ENCODE peak calls at places on chromosomes 2 and 18, in ten cellular contexts. One of them, this sample, is unnamed.
A peak's percentile ranks its signal among the peaks of the same experiment; 100 is the strongest.

GRCh38 chr2:18474690-18475089 is 85.8 kb downstream of the RDH14 start:
- DNase-seq in bronchial epithelial cell: no peak
- DNase-seq in heart right ventricle: no peak
- DNase-seq in GM12892: no peak
- DNase-seq in MV-4-11: no peak
- DNase-seq in B cell: no peak
- DNase-seq in naive thymus-derived CD8-positive, alpha-beta T cell: no peak
- DNase-seq in caudate nucleus: no peak
- DNase-seq in midbrain: no peak
- DNase-seq in stimulated activated CD4-positive, alpha-beta T cell treated with anti-CD3 and anti-CD28 coated beads, Interleukin-1b, Interleukin-23, amount 100 ng/mL, for 24 hours: no peak
- DNase-seq in this sample: no peak

GRCh38 chr2:212107014-212107413 is 431.6 kb downstream of the ERBB4 start:
- DNase-seq in bronchial epithelial cell: no peak
- DNase-seq in heart right ventricle: no peak
- DNase-seq in GM12892: no peak
- DNase-seq in MV-4-11: no peak
- DNase-seq in B cell: no peak
- DNase-seq in naive thymus-derived CD8-positive, alpha-beta T cell: no peak
- DNase-seq in caudate nucleus: no peak
- DNase-seq in midbrain: no peak
- DNase-seq in stimulated activated CD4-positive, alpha-beta T cell treated with anti-CD3 and anti-CD28 coated beads, Interleukin-1b, Interleukin-23, amount 100 ng/mL, for 24 hours: no peak
- DNase-seq in this sample: peak; percentile 18

GRCh38 chr2:3418766-3419165 is 39.3 kb downstream of the TRAPPC12 start:
- DNase-seq in bronchial epithelial cell: no peak
- DNase-seq in heart right ventricle: no peak
- DNase-seq in GM12892: no peak
- DNase-seq in MV-4-11: no peak
- DNase-seq in B cell: no peak
- DNase-seq in naive thymus-derived CD8-positive, alpha-beta T cell: no peak
- DNase-seq in caudate nucleus: no peak
- DNase-seq in midbrain: no peak
- DNase-seq in stimulated activated CD4-positive, alpha-beta T cell treated with anti-CD3 and anti-CD28 coated beads, Interleukin-1b, Interleukin-23, amount 100 ng/mL, for 24 hours: no peak
- DNase-seq in this sample: no peak

GRCh38 chr2:15096873-15097272 is 464.3 kb downstream of the NBAS start:
- DNase-seq in bronchial epithelial cell: no peak
- DNase-seq in heart right ventricle: no peak
- DNase-seq in GM12892: no peak
- DNase-seq in MV-4-11: no peak
- DNase-seq in B cell: no peak
- DNase-seq in naive thymus-derived CD8-positive, alpha-beta T cell: no peak
- DNase-seq in caudate nucleus: no peak
- DNase-seq in midbrain: no peak
- DNase-seq in stimulated activated CD4-positive, alpha-beta T cell treated with anti-CD3 and anti-CD28 coated beads, Interleukin-1b, Interleukin-23, amount 100 ng/mL, for 24 hours: no peak
- DNase-seq in this sample: no peak

GRCh38 chr18:51066273-51066672 is 36.3 kb downstream of the SMAD4 start:
- DNase-seq in bronchial epithelial cell: no peak
- DNase-seq in heart right ventricle: no peak
- DNase-seq in GM12892: no peak
- DNase-seq in MV-4-11: no peak
- DNase-seq in B cell: no peak
- DNase-seq in naive thymus-derived CD8-positive, alpha-beta T cell: no peak
- DNase-seq in caudate nucleus: no peak
- DNase-seq in midbrain: no peak
- DNase-seq in stimulated activated CD4-positive, alpha-beta T cell treated with anti-CD3 and anti-CD28 coated beads, Interleukin-1b, Interleukin-23, amount 100 ng/mL, for 24 hours: no peak
- DNase-seq in this sample: no peak

GRCh38 chr2:199223791-199224190 is 233.9 kb downstream of the SATB2 start:
- DNase-seq in bronchial epithelial cell: peak; percentile 69
- DNase-seq in heart right ventricle: no peak
- DNase-seq in GM12892: no peak
- DNase-seq in MV-4-11: peak; percentile 34
- DNase-seq in B cell: no peak
- DNase-seq in naive thymus-derived CD8-positive, alpha-beta T cell: no peak
- DNase-seq in caudate nucleus: no peak
- DNase-seq in midbrain: no peak
- DNase-seq in stimulated activated CD4-positive, alpha-beta T cell treated with anti-CD3 and anti-CD28 coated beads, Interleukin-1b, Interleukin-23, amount 100 ng/mL, for 24 hours: no peak
- DNase-seq in this sample: no peak

GRCh38 chr2:204187513-204188088 is 251.0 kb downstream of the ICOS start:
- DNase-seq in bronchial epithelial cell: no peak
- DNase-seq in heart right ventricle: no peak
- DNase-seq in GM12892: no peak
- DNase-seq in MV-4-11: no peak
- DNase-seq in B cell: no peak
- DNase-seq in naive thymus-derived CD8-positive, alpha-beta T cell: no peak
- DNase-seq in caudate nucleus: no peak
- DNase-seq in midbrain: no peak
- DNase-seq in stimulated activated CD4-positive, alpha-beta T cell treated with anti-CD3 and anti-CD28 coated beads, Interleukin-1b, Interleukin-23, amount 100 ng/mL, for 24 hours: no peak
- DNase-seq in this sample: no peak

GRCh38 chr2:122680662-122681061 is 925.2 kb downstream of the TSN start:
- DNase-seq in bronchial epithelial cell: no peak
- DNase-seq in heart right ventricle: no peak
- DNase-seq in GM12892: no peak
- DNase-seq in MV-4-11: no peak
- DNase-seq in B cell: no peak
- DNase-seq in naive thymus-derived CD8-positive, alpha-beta T cell: no peak
- DNase-seq in caudate nucleus: no peak
- DNase-seq in midbrain: no peak
- DNase-seq in stimulated activated CD4-positive, alpha-beta T cell treated with anti-CD3 and anti-CD28 coated beads, Interleukin-1b, Interleukin-23, amount 100 ng/mL, for 24 hours: no peak
- DNase-seq in this sample: no peak

GRCh38 chr2:40034198-40034597 is 255.1 kb upstream of the THUMPD2 start:
- DNase-seq in bronchial epithelial cell: peak; percentile 84
- DNase-seq in heart right ventricle: no peak
- DNase-seq in GM12892: no peak
- DNase-seq in MV-4-11: peak; percentile 19
- DNase-seq in B cell: no peak
- DNase-seq in naive thymus-derived CD8-positive, alpha-beta T cell: no peak
- DNase-seq in caudate nucleus: no peak
- DNase-seq in midbrain: no peak
- DNase-seq in stimulated activated CD4-positive, alpha-beta T cell treated with anti-CD3 and anti-CD28 coated beads, Interleukin-1b, Interleukin-23, amount 100 ng/mL, for 24 hours: no peak
- DNase-seq in this sample: no peak

GRCh38 chr2:174597347-174598047 is at the start of gene WIPF1:
- DNase-seq in bronchial epithelial cell: peak; percentile 80
- DNase-seq in heart right ventricle: no peak
- DNase-seq in GM12892: peak; percentile 29
- DNase-seq in MV-4-11: peak; percentile 90
- DNase-seq in B cell: peak; percentile 78
- DNase-seq in naive thymus-derived CD8-positive, alpha-beta T cell: no peak
- DNase-seq in caudate nucleus: no peak
- DNase-seq in midbrain: no peak
- DNase-seq in stimulated activated CD4-positive, alpha-beta T cell treated with anti-CD3 and anti-CD28 coated beads, Interleukin-1b, Interleukin-23, amount 100 ng/mL, for 24 hours: no peak
- DNase-seq in this sample: peak; percentile 64

GRCh38 chr2:214796901-214797300 is 12.6 kb downstream of the BARD1 start:
- DNase-seq in bronchial epithelial cell: peak; percentile 37
- DNase-seq in heart right ventricle: no peak
- DNase-seq in GM12892: no peak
- DNase-seq in MV-4-11: no peak
- DNase-seq in B cell: no peak
- DNase-seq in naive thymus-derived CD8-positive, alpha-beta T cell: no peak
- DNase-seq in caudate nucleus: no peak
- DNase-seq in midbrain: no peak
- DNase-seq in stimulated activated CD4-positive, alpha-beta T cell treated with anti-CD3 and anti-CD28 coated beads, Interleukin-1b, Interleukin-23, amount 100 ng/mL, for 24 hours: no peak
- DNase-seq in this sample: no peak

GRCh38 chr2:169741-170140 is 94.1 kb downstream of the SH3YL1 start:
- DNase-seq in bronchial epithelial cell: no peak
- DNase-seq in heart right ventricle: no peak
- DNase-seq in GM12892: no peak
- DNase-seq in MV-4-11: no peak
- DNase-seq in B cell: no peak
- DNase-seq in naive thymus-derived CD8-positive, alpha-beta T cell: no peak
- DNase-seq in caudate nucleus: no peak
- DNase-seq in midbrain: no peak
- DNase-seq in stimulated activated CD4-positive, alpha-beta T cell treated with anti-CD3 and anti-CD28 coated beads, Interleukin-1b, Interleukin-23, amount 100 ng/mL, for 24 hours: no peak
- DNase-seq in this sample: no peak

GRCh38 chr18:21481739-21482138 is 118.8 kb downstream of the ESCO1 start:
- DNase-seq in bronchial epithelial cell: peak; percentile 34
- DNase-seq in heart right ventricle: no peak
- DNase-seq in GM12892: no peak
- DNase-seq in MV-4-11: no peak
- DNase-seq in B cell: no peak
- DNase-seq in naive thymus-derived CD8-positive, alpha-beta T cell: no peak
- DNase-seq in caudate nucleus: no peak
- DNase-seq in midbrain: no peak
- DNase-seq in stimulated activated CD4-positive, alpha-beta T cell treated with anti-CD3 and anti-CD28 coated beads, Interleukin-1b, Interleukin-23, amount 100 ng/mL, for 24 hours: no peak
- DNase-seq in this sample: no peak

GRCh38 chr2:7111626-7112025 is 194.4 kb downstream of the RNF144A start:
- DNase-seq in bronchial epithelial cell: peak; percentile 64
- DNase-seq in heart right ventricle: no peak
- DNase-seq in GM12892: no peak
- DNase-seq in MV-4-11: no peak
- DNase-seq in B cell: no peak
- DNase-seq in naive thymus-derived CD8-positive, alpha-beta T cell: no peak
- DNase-seq in caudate nucleus: no peak
- DNase-seq in midbrain: no peak
- DNase-seq in stimulated activated CD4-positive, alpha-beta T cell treated with anti-CD3 and anti-CD28 coated beads, Interleukin-1b, Interleukin-23, amount 100 ng/mL, for 24 hours: no peak
- DNase-seq in this sample: no peak

GRCh38 chr18:34576622-34577021 is 133.5 kb upstream of the DTNA start:
- DNase-seq in bronchial epithelial cell: no peak
- DNase-seq in heart right ventricle: no peak
- DNase-seq in GM12892: no peak
- DNase-seq in MV-4-11: no peak
- DNase-seq in B cell: no peak
- DNase-seq in naive thymus-derived CD8-positive, alpha-beta T cell: no peak
- DNase-seq in caudate nucleus: no peak
- DNase-seq in midbrain: no peak
- DNase-seq in stimulated activated CD4-positive, alpha-beta T cell treated with anti-CD3 and anti-CD28 coated beads, Interleukin-1b, Interleukin-23, amount 100 ng/mL, for 24 hours: no peak
- DNase-seq in this sample: no peak

GRCh38 chr2:177118636-177119035 is 94.0 kb upstream of the HNRNPA3 start:
- DNase-seq in bronchial epithelial cell: no peak
- DNase-seq in heart right ventricle: no peak
- DNase-seq in GM12892: no peak
- DNase-seq in MV-4-11: no peak
- DNase-seq in B cell: no peak
- DNase-seq in naive thymus-derived CD8-positive, alpha-beta T cell: no peak
- DNase-seq in caudate nucleus: no peak
- DNase-seq in midbrain: no peak
- DNase-seq in stimulated activated CD4-positive, alpha-beta T cell treated with anti-CD3 and anti-CD28 coated beads, Interleukin-1b, Interleukin-23, amount 100 ng/mL, for 24 hours: no peak
- DNase-seq in this sample: no peak

GRCh38 chr2:158997037-158997785 is 28.8 kb downstream of the TANC1 start:
- DNase-seq in bronchial epithelial cell: no peak
- DNase-seq in heart right ventricle: no peak
- DNase-seq in GM12892: no peak
- DNase-seq in MV-4-11: peak; percentile 90
- DNase-seq in B cell: no peak
- DNase-seq in naive thymus-derived CD8-positive, alpha-beta T cell: no peak
- DNase-seq in caudate nucleus: no peak
- DNase-seq in midbrain: no peak
- DNase-seq in stimulated activated CD4-positive, alpha-beta T cell treated with anti-CD3 and anti-CD28 coated beads, Interleukin-1b, Interleukin-23, amount 100 ng/mL, for 24 hours: no peak
- DNase-seq in this sample: no peak

GRCh38 chr18:12291161-12291560 is 16.9 kb upstream of the TUBB6 start:
- DNase-seq in bronchial epithelial cell: no peak
- DNase-seq in heart right ventricle: no peak
- DNase-seq in GM12892: no peak
- DNase-seq in MV-4-11: no peak
- DNase-seq in B cell: no peak
- DNase-seq in naive thymus-derived CD8-positive, alpha-beta T cell: no peak
- DNase-seq in caudate nucleus: no peak
- DNase-seq in midbrain: no peak
- DNase-seq in stimulated activated CD4-positive, alpha-beta T cell treated with anti-CD3 and anti-CD28 coated beads, Interleukin-1b, Interleukin-23, amount 100 ng/mL, for 24 hours: no peak
- DNase-seq in this sample: no peak

GRCh38 chr2:138421315-138421970 is 80.1 kb upstream of the SPOPL start:
- DNase-seq in bronchial epithelial cell: peak; percentile 96
- DNase-seq in heart right ventricle: no peak
- DNase-seq in GM12892: no peak
- DNase-seq in MV-4-11: no peak
- DNase-seq in B cell: no peak
- DNase-seq in naive thymus-derived CD8-positive, alpha-beta T cell: no peak
- DNase-seq in caudate nucleus: no peak
- DNase-seq in midbrain: no peak
- DNase-seq in stimulated activated CD4-positive, alpha-beta T cell treated with anti-CD3 and anti-CD28 coated beads, Interleukin-1b, Interleukin-23, amount 100 ng/mL, for 24 hours: no peak
- DNase-seq in this sample: no peak

GRCh38 chr2:231258696-231259095 is 60.3 kb downstream of the ARMC9 start:
- DNase-seq in bronchial epithelial cell: no peak
- DNase-seq in heart right ventricle: no peak
- DNase-seq in GM12892: no peak
- DNase-seq in MV-4-11: no peak
- DNase-seq in B cell: no peak
- DNase-seq in naive thymus-derived CD8-positive, alpha-beta T cell: no peak
- DNase-seq in caudate nucleus: no peak
- DNase-seq in midbrain: no peak
- DNase-seq in stimulated activated CD4-positive, alpha-beta T cell treated with anti-CD3 and anti-CD28 coated beads, Interleukin-1b, Interleukin-23, amount 100 ng/mL, for 24 hours: no peak
- DNase-seq in this sample: no peak

GRCh38 chr2:216777637-216778273 is 82.1 kb downstream of the TNP1 start:
- DNase-seq in bronchial epithelial cell: peak; percentile 85
- DNase-seq in heart right ventricle: no peak
- DNase-seq in GM12892: peak; percentile 37
- DNase-seq in MV-4-11: peak; percentile 86
- DNase-seq in B cell: no peak
- DNase-seq in naive thymus-derived CD8-positive, alpha-beta T cell: no peak
- DNase-seq in caudate nucleus: no peak
- DNase-seq in midbrain: no peak
- DNase-seq in stimulated activated CD4-positive, alpha-beta T cell treated with anti-CD3 and anti-CD28 coated beads, Interleukin-1b, Interleukin-23, amount 100 ng/mL, for 24 hours: no peak
- DNase-seq in this sample: no peak

GRCh38 chr2:39093208-39093898 is 27.5 kb downstream of the SOS1 start:
- DNase-seq in bronchial epithelial cell: no peak
- DNase-seq in heart right ventricle: no peak
- DNase-seq in GM12892: no peak
- DNase-seq in MV-4-11: no peak
- DNase-seq in B cell: peak; percentile 10
- DNase-seq in naive thymus-derived CD8-positive, alpha-beta T cell: no peak
- DNase-seq in caudate nucleus: no peak
- DNase-seq in midbrain: no peak
- DNase-seq in stimulated activated CD4-positive, alpha-beta T cell treated with anti-CD3 and anti-CD28 coated beads, Interleukin-1b, Interleukin-23, amount 100 ng/mL, for 24 hours: no peak
- DNase-seq in this sample: no peak

GRCh38 chr2:207505728-207506127 is 24.0 kb upstream of the CREB1 start:
- DNase-seq in bronchial epithelial cell: peak; percentile 98
- DNase-seq in heart right ventricle: no peak
- DNase-seq in GM12892: no peak
- DNase-seq in MV-4-11: peak; percentile 79
- DNase-seq in B cell: no peak
- DNase-seq in naive thymus-derived CD8-positive, alpha-beta T cell: no peak
- DNase-seq in caudate nucleus: peak; percentile 11
- DNase-seq in midbrain: no peak
- DNase-seq in stimulated activated CD4-positive, alpha-beta T cell treated with anti-CD3 and anti-CD28 coated beads, Interleukin-1b, Interleukin-23, amount 100 ng/mL, for 24 hours: no peak
- DNase-seq in this sample: no peak

GRCh38 chr2:61376211-61376610 is 94.7 kb downstream of the USP34 start:
- DNase-seq in bronchial epithelial cell: no peak
- DNase-seq in heart right ventricle: no peak
- DNase-seq in GM12892: no peak
- DNase-seq in MV-4-11: no peak
- DNase-seq in B cell: no peak
- DNase-seq in naive thymus-derived CD8-positive, alpha-beta T cell: no peak
- DNase-seq in caudate nucleus: no peak
- DNase-seq in midbrain: no peak
- DNase-seq in stimulated activated CD4-positive, alpha-beta T cell treated with anti-CD3 and anti-CD28 coated beads, Interleukin-1b, Interleukin-23, amount 100 ng/mL, for 24 hours: no peak
- DNase-seq in this sample: no peak

GRCh38 chr18:55780591-55781071 is 192.6 kb upstream of the TCF4 start:
- DNase-seq in bronchial epithelial cell: peak; percentile 47
- DNase-seq in heart right ventricle: no peak
- DNase-seq in GM12892: no peak
- DNase-seq in MV-4-11: no peak
- DNase-seq in B cell: peak; percentile 73
- DNase-seq in naive thymus-derived CD8-positive, alpha-beta T cell: no peak
- DNase-seq in caudate nucleus: no peak
- DNase-seq in midbrain: peak; percentile 48
- DNase-seq in stimulated activated CD4-positive, alpha-beta T cell treated with anti-CD3 and anti-CD28 coated beads, Interleukin-1b, Interleukin-23, amount 100 ng/mL, for 24 hours: no peak
- DNase-seq in this sample: no peak

GRCh38 chr18:34901299-34901698 is 139.9 kb upstream of the MAPRE2 start:
- DNase-seq in bronchial epithelial cell: peak; percentile 7
- DNase-seq in heart right ventricle: no peak
- DNase-seq in GM12892: no peak
- DNase-seq in MV-4-11: peak; percentile 5
- DNase-seq in B cell: no peak
- DNase-seq in naive thymus-derived CD8-positive, alpha-beta T cell: no peak
- DNase-seq in caudate nucleus: no peak
- DNase-seq in midbrain: no peak
- DNase-seq in stimulated activated CD4-positive, alpha-beta T cell treated with anti-CD3 and anti-CD28 coated beads, Interleukin-1b, Interleukin-23, amount 100 ng/mL, for 24 hours: no peak
- DNase-seq in this sample: no peak

GRCh38 chr2:147197754-147198153 is 647.1 kb upstream of the ACVR2A start:
- DNase-seq in bronchial epithelial cell: no peak
- DNase-seq in heart right ventricle: no peak
- DNase-seq in GM12892: no peak
- DNase-seq in MV-4-11: no peak
- DNase-seq in B cell: no peak
- DNase-seq in naive thymus-derived CD8-positive, alpha-beta T cell: no peak
- DNase-seq in caudate nucleus: no peak
- DNase-seq in midbrain: no peak
- DNase-seq in stimulated activated CD4-positive, alpha-beta T cell treated with anti-CD3 and anti-CD28 coated beads, Interleukin-1b, Interleukin-23, amount 100 ng/mL, for 24 hours: no peak
- DNase-seq in this sample: no peak

GRCh38 chr2:74259191-74259590 is 60.8 kb downstream of the MTHFD2 start:
- DNase-seq in bronchial epithelial cell: no peak
- DNase-seq in heart right ventricle: no peak
- DNase-seq in GM12892: no peak
- DNase-seq in MV-4-11: no peak
- DNase-seq in B cell: no peak
- DNase-seq in naive thymus-derived CD8-positive, alpha-beta T cell: no peak
- DNase-seq in caudate nucleus: no peak
- DNase-seq in midbrain: no peak
- DNase-seq in stimulated activated CD4-positive, alpha-beta T cell treated with anti-CD3 and anti-CD28 coated beads, Interleukin-1b, Interleukin-23, amount 100 ng/mL, for 24 hours: no peak
- DNase-seq in this sample: no peak

This sample was measured in upper lobe of left lung.